ENCODE peak calls at places on chromosome X, in ten cellular contexts. X is neural crest cell; V is activated CD8-positive, alpha-beta memory T cell treated with anti-CD3 and anti-CD28 coated beads for 1 hour; J is mesendoderm; T is iPS-NIHi11; A is lower lobe of right lung; M is AG10803; D is fibroblast of lung; I is pancreas; U is AG09319. E is an unnamed sample.

GRCh38 chrX:11080721-11081120 is 30.4 kb upstream of the HCCS start:
- DNase-seq in V (no peak), A (no peak), X (no peak), M (no peak), I (no peak), T (no peak), D (no peak), J (no peak), U (no peak), E (no peak)

GRCh38 chrX:48794993-48795501 is 6.8 kb upstream of the HDAC6 start:
- DNase-seq in M (peak), J (peak), X (no peak), V (no peak), I (no peak), T (no peak), A (peak), U (peak), D (peak), E (peak)

GRCh38 chrX:136261316-136261715 is 10.1 kb upstream of the MAP7D3 start:
- DNase-seq in A (no peak), D (no peak), V (no peak), I (no peak), M (no peak), U (no peak), T (no peak), X (no peak), J (no peak), E (no peak)

GRCh38 chrX:155637714-155638113 is 25.0 kb upstream of the TMLHE start:
- DNase-seq in I (no peak), V (no peak), M (no peak), X (no peak), A (no peak), U (no peak), D (no peak), T (no peak), J (no peak), E (no peak)

GRCh38 chrX:115364625-115365024 is 75.1 kb downstream of the LUZP4 start:
- DNase-seq in I (no peak), U (no peak), M (no peak), D (peak), J (no peak), V (no peak), X (no peak), A (no peak), T (no peak), E (peak)

GRCh38 chrX:68443155-68443868 is 10.0 kb upstream of the OPHN1 start:
- DNase-seq in A (peak), U (no peak), I (no peak), D (no peak), J (no peak), X (no peak), M (peak), V (no peak), T (no peak), E (peak)

GRCh38 chrX:69027181-69028005 is 137.9 kb downstream of the PJA1 start:
- DNase-seq in J (no peak), U (no peak), A (no peak), M (no peak), I (no peak), V (no peak), T (no peak), X (no peak), D (peak), E (peak)

GRCh38 chrX:68433981-68434299 is 645 bp upstream of the OPHN1 start:
- DNase-seq in T (no peak), D (no peak), I (no peak), J (no peak), U (no peak), A (no peak), M (no peak), X (peak), V (no peak), E (no peak)

GRCh38 chrX:19539665-19540064 is 24.4 kb upstream of the MAP3K15 start:
- DNase-seq in M (no peak), T (no peak), U (no peak), I (no peak), V (no peak), D (no peak), J (no peak), A (no peak), X (no peak), E (no peak)

GRCh38 chrX:71111851-71112468 is 583 bp upstream of the IL2RG start:
- DNase-seq in X (no peak), I (no peak), J (no peak), T (no peak), M (no peak), A (no peak), D (no peak), U (no peak), V (no peak), E (no peak)

GRCh38 chrX:42783456-42783855 is 5.5 kb upstream of the PPP1R2C start:
- DNase-seq in A (no peak), D (no peak), U (no peak), M (peak), I (no peak), V (no peak), J (no peak), T (no peak), X (no peak), E (no peak)

GRCh38 chrX:51743179-51743957 is at the start of gene GSPT2:
- DNase-seq in D (peak), J (peak), M (peak), I (peak), T (peak), V (no peak), X (peak), A (peak), U (peak), E (peak)

GRCh38 chrX:91435465-91435864 is 826 bp downstream of the PABPC5 start:
- DNase-seq in A (no peak), U (no peak), X (no peak), T (no peak), J (peak), I (no peak), M (peak), V (no peak), D (peak), E (peak)